ENCODE peak calls at places on chromosomes 4 and X, in six cellular contexts. H, Z, M, T, F and S are unnamed samples.

GRCh38 chr4:108337923-108338322 is 169.2 kb upstream of the LEF1 start:
- DNase-seq in H (no peak), Z (peak), M (no peak), T (no peak), F (no peak), S (no peak)

GRCh38 chrX:129631850-129632249 is 22.9 kb downstream of the APLN start:
- DNase-seq in H (no peak), Z (no peak), M (no peak), T (no peak), F (no peak), S (no peak)

GRCh38 chrX:45344597-45344996 is 143.9 kb upstream of the DIPK2B start:
- DNase-seq in H (no peak), Z (peak), M (no peak), T (no peak), F (no peak), S (no peak)

GRCh38 chrX:33277046-33277445 is 65.7 kb upstream of the DMD start:
- DNase-seq in H (no peak), Z (no peak), M (no peak), T (no peak), F (no peak), S (no peak)

GRCh38 chr4:184198190-184198589 is 19.5 kb downstream of the ENPP6 start:
- DNase-seq in H (no peak), Z (no peak), M (no peak), T (no peak), F (no peak), S (no peak)

GRCh38 chr4:112516076-112516385 is at the start of gene NEUROG2:
- DNase-seq in H (no peak), Z (no peak), M (no peak), T (no peak), F (no peak), S (no peak)

GRCh38 chr4:46442963-46443362 is 53.0 kb upstream of the GABRA2 start:
- DNase-seq in H (no peak), Z (no peak), M (no peak), T (no peak), F (no peak), S (no peak)

GRCh38 chr4:17103231-17103630 is 204.8 kb upstream of the LDB2 start:
- DNase-seq in H (no peak), Z (peak), M (no peak), T (no peak), F (no peak), S (no peak)

GRCh38 chrX:154002215-154002719 is 17.4 kb downstream of the IRAK1 start:
- DNase-seq in H (peak), Z (peak), M (peak), T (no peak), F (peak), S (peak)

GRCh38 chr4:8608714-8609391 is 16.3 kb downstream of the CPZ start:
- DNase-seq in H (no peak), Z (no peak), M (no peak), T (no peak), F (no peak), S (no peak)

GRCh38 chrX:66008403-66008970 is 31.4 kb downstream of the VSIG4 start:
- DNase-seq in H (no peak), Z (no peak), M (no peak), T (no peak), F (no peak), S (peak)

GRCh38 chr4:151029537-151029936 is 14.5 kb upstream of the LRBA start:
- DNase-seq in H (no peak), Z (no peak), M (no peak), T (no peak), F (peak), S (no peak)

GRCh38 chr4:4923208-4923607 is 63.7 kb downstream of the MSX1 start:
- DNase-seq in H (no peak), Z (no peak), M (no peak), T (no peak), F (no peak), S (no peak)

GRCh38 chr4:42282081-42282901 is 115.0 kb upstream of the SHISA3 start:
- DNase-seq in H (peak), Z (no peak), M (no peak), T (no peak), F (peak), S (peak)

GRCh38 chr4:182642831-182643230 is 274.4 kb downstream of the DCTD start:
- DNase-seq in H (no peak), Z (no peak), M (no peak), T (no peak), F (no peak), S (no peak)

GRCh38 chr4:127251423-127251822 is 381.3 kb upstream of the INTU start:
- DNase-seq in H (no peak), Z (peak), M (no peak), T (no peak), F (no peak), S (no peak)

GRCh38 chr4:91838181-91838861 is 465.4 kb upstream of the GRID2 start:
- DNase-seq in H (no peak), Z (no peak), M (no peak), T (no peak), F (no peak), S (no peak)

GRCh38 chr4:189858445-189858844 is 82.2 kb upstream of the FRG1 start:
- DNase-seq in H (no peak), Z (no peak), M (no peak), T (no peak), F (no peak), S (no peak)

GRCh38 chrX:10393899-10394298 is 226.5 kb downstream of the MID1 start:
- DNase-seq in H (no peak), Z (no peak), M (no peak), T (no peak), F (no peak), S (no peak)

GRCh38 chrX:17414839-17415238 is 39.8 kb downstream of the NHS start:
- DNase-seq in H (no peak), Z (no peak), M (no peak), T (peak), F (peak), S (peak)

GRCh38 chrX:2592279-2592678 is 91.5 kb upstream of the DHRSX start:
- DNase-seq in H (no peak), Z (no peak), M (no peak), T (no peak), F (no peak), S (no peak)

GRCh38 chrX:118522230-118522926 is 26.8 kb downstream of the DOCK11 start:
- DNase-seq in H (no peak), Z (no peak), M (no peak), T (no peak), F (no peak), S (no peak)

GRCh38 chrX:25596881-25597280 is 541.3 kb upstream of the MAGEB18 start:
- DNase-seq in H (no peak), Z (no peak), M (no peak), T (no peak), F (no peak), S (no peak)